ENCODE peak calls at places on chromosomes 7 and 10, in seven cellular contexts. Y, W, B, H, D, S and X are unnamed samples.

GRCh38 chr10:46028584-46029570 is 1.5 kb downstream of the NCOA4 start:
- DNase-seq in S (no peak), B (no peak), W (no peak), Y (peak), D (peak), H (peak), X (no peak)

GRCh38 chr10:92242910-92243671 is 47.8 kb downstream of the CPEB3 start:
- DNase-seq in B (peak), Y (peak), S (peak), D (peak), H (peak), W (no peak), X (peak)

GRCh38 chr7:6221340-6222319 is 50.8 kb downstream of the CYTH3 start:
- DNase-seq in B (no peak), D (no peak), W (no peak), Y (no peak), S (no peak), H (peak), X (no peak)

GRCh38 chr10:110504111-110504735 is 6.5 kb downstream of the DUSP5 start:
- DNase-seq in D (no peak), Y (no peak), W (no peak), H (peak), B (peak), S (no peak), X (no peak)

GRCh38 chr10:53403688-53404087 is 631.1 kb upstream of the MBL2 start:
- DNase-seq in S (no peak), Y (peak), H (no peak), B (no peak), D (no peak), W (no peak), X (no peak)

GRCh38 chr10:115895196-115895595 is 377.8 kb downstream of the GFRA1 start:
- DNase-seq in S (no peak), W (no peak), D (no peak), B (no peak), H (no peak), Y (no peak), X (no peak)

GRCh38 chr10:113560071-113560470 is 7.2 kb downstream of the HABP2 start:
- DNase-seq in W (no peak), B (no peak), H (no peak), Y (no peak), S (no peak), D (no peak), X (no peak)

GRCh38 chr7:128863433-128863989 is 855 bp downstream of the ATP6V1F start:
- DNase-seq in Y (peak), B (no peak), W (no peak), D (peak), S (peak), H (peak), X (no peak)

GRCh38 chr7:122183106-122183505 is 39.1 kb upstream of the AASS start:
- DNase-seq in H (no peak), B (no peak), Y (no peak), W (no peak), S (no peak), D (no peak), X (no peak)

GRCh38 chr10:129999140-129999539 is 35.1 kb upstream of the EBF3 start:
- DNase-seq in W (no peak), D (no peak), S (no peak), Y (no peak), B (no peak), H (no peak), X (no peak)

GRCh38 chr7:32539917-32540544 is 44.7 kb downstream of the AVL9 start:
- DNase-seq in S (no peak), B (no peak), W (no peak), H (no peak), Y (no peak), D (no peak), X (no peak)

GRCh38 chr10:68989317-68989990 is 851 bp downstream of the KIFBP start:
- DNase-seq in W (no peak), S (no peak), D (no peak), B (no peak), H (peak), Y (no peak), X (no peak)

GRCh38 chr10:32459072-32459703 is 13.2 kb downstream of the CCDC7 start:
- DNase-seq in W (no peak), Y (no peak), H (no peak), B (no peak), S (no peak), D (no peak), X (no peak)

GRCh38 chr7:92964156-92964555 is 127.8 kb upstream of the CDK6 start:
- DNase-seq in H (no peak), B (no peak), Y (no peak), D (no peak), S (no peak), W (no peak), X (no peak)